ENCODE peak calls at places on chromosomes 16 and 17, in nine cellular contexts. J is upper lobe of right lung; F is effector memory CD8-positive, alpha-beta T cell; U is T-helper 9 cell; W is DMS79; Z is NCI-H1048; K is NCI-H69; V is GM13977; I is left ventricle myocardium inferior. R is an unnamed sample.

GRCh38 chr17:78706271-78706915 is 75.7 kb downstream of the CYTH1 start:
- DNase-seq in U (no peak), J (no peak), K (no peak), F (no peak), Z (no peak), W (no peak), V (peak; percentile 78), I (no peak), R (no peak)

GRCh38 chr17:17882182-17882581 is 45.4 kb upstream of the SREBF1 start:
- DNase-seq in J (no peak), Z (no peak), U (no peak), W (no peak), I (no peak), V (no peak), F (no peak), K (no peak), R (no peak)

GRCh38 chr17:27417596-27418365 is 38.5 kb upstream of the KSR1 start:
- DNase-seq in K (no peak), U (no peak), J (peak; percentile 43), Z (no peak), F (no peak), V (no peak), I (no peak), W (no peak), R (no peak)

GRCh38 chr16:12119037-12119436 is 142.5 kb downstream of the SNX29 start:
- DNase-seq in J (peak; percentile 12), U (no peak), K (no peak), V (no peak), I (no peak), W (no peak), Z (no peak), F (no peak), R (no peak)

GRCh38 chr17:42266918-42267766 is 9.0 kb downstream of the STAT5B start:
- DNase-seq in W (no peak), Z (no peak), F (peak; percentile 60), I (no peak), J (no peak), U (peak; percentile 32), K (no peak), V (no peak), R (no peak)

GRCh38 chr16:86836503-86837125 is 258.3 kb downstream of the FOXL1 start:
- DNase-seq in K (no peak), U (no peak), Z (no peak), W (no peak), F (no peak), V (no peak), J (no peak), I (no peak), R (no peak)

GRCh38 chr16:25109643-25110042 is 1.9 kb upstream of the LCMT1 start:
- DNase-seq in W (no peak), I (no peak), J (no peak), K (peak; percentile 25), U (no peak), Z (no peak), F (no peak), V (no peak), R (no peak)

GRCh38 chr17:78583091-78583490 is 5.9 kb upstream of the DNAH17 start:
- DNase-seq in F (no peak), J (no peak), V (no peak), Z (no peak), K (no peak), U (no peak), I (no peak), W (no peak), R (peak; percentile 52)

GRCh38 chr17:76700627-76701470 is 9.9 kb downstream of the MXRA7 start:
- DNase-seq in V (no peak), J (no peak), U (no peak), I (peak; percentile 76), Z (no peak), F (no peak), K (no peak), W (no peak), R (no peak)

GRCh38 chr16:21524068-21524751 is 75.2 kb upstream of the METTL9 start:
- DNase-seq in F (no peak), U (no peak), J (no peak), Z (no peak), V (no peak), W (no peak), I (no peak), K (peak; percentile 14), R (no peak)

GRCh38 chr16:10225653-10226052 is 43.4 kb upstream of the GRIN2A start:
- DNase-seq in J (no peak), U (no peak), K (no peak), I (no peak), F (no peak), W (no peak), V (no peak), Z (no peak), R (no peak)

GRCh38 chr17:82985973-82986372 is 93.4 kb upstream of the METRNL start:
- DNase-seq in V (no peak), U (peak; percentile 47), F (peak; percentile 60), I (no peak), J (peak; percentile 67), Z (no peak), K (peak; percentile 22), W (peak; percentile 41), R (no peak)

GRCh38 chr17:39283896-39284295 is 58.2 kb upstream of the STAC2 start:
- DNase-seq in I (no peak), F (no peak), K (no peak), Z (no peak), U (no peak), J (no peak), W (no peak), V (no peak), R (no peak)

GRCh38 chr17:58316260-58316960 is 12.2 kb downstream of the TSPOAP1 start:
- DNase-seq in U (no peak), I (no peak), W (no peak), K (peak; percentile 72), J (peak; percentile 53), V (no peak), F (no peak), Z (no peak), R (no peak)

GRCh38 chr17:62966426-62967110 is 533 bp downstream of the TANC2 start:
- DNase-seq in U (peak; percentile 63), W (no peak), K (peak; percentile 40), I (peak; percentile 64), V (peak; percentile 32), Z (no peak), J (peak; percentile 75), F (no peak), R (peak; percentile 44)

GRCh38 chr16:88634141-88634993 is 4.0 kb upstream of the IL17C start:
- DNase-seq in I (peak; percentile 52), Z (no peak), V (peak; percentile 87), W (no peak), U (peak; percentile 50), J (peak; percentile 89), F (peak; percentile 62), K (no peak), R (no peak)

GRCh38 chr17:37756060-37756459 is 11.2 kb upstream of the HNF1B start:
- DNase-seq in K (no peak), V (no peak), F (no peak), U (no peak), W (no peak), Z (no peak), I (no peak), J (no peak), R (no peak)

GRCh38 chr16:82033006-82033405 is 2.0 kb upstream of the HSD17B2 start:
- DNase-seq in J (peak; percentile 71), I (no peak), U (no peak), K (peak; percentile 69), Z (no peak), W (peak; percentile 31), F (no peak), V (no peak), R (no peak)

GRCh38 chr16:28303132-28303531 is 10.8 kb downstream of the SBK1 start:
- DNase-seq in U (no peak), F (no peak), I (no peak), W (no peak), V (no peak), Z (no peak), K (no peak), J (no peak), R (no peak)

GRCh38 chr16:4435668-4436067 is 10.0 kb downstream of the DNAJA3 start:
- DNase-seq in V (no peak), Z (no peak), J (no peak), F (no peak), K (no peak), U (no peak), I (no peak), W (no peak), R (no peak)

GRCh38 chr17:76262732-76263344 is 2.3 kb upstream of the UBALD2 start:
- DNase-seq in U (no peak), W (no peak), K (peak; percentile 92), V (peak; percentile 65), F (no peak), Z (no peak), I (no peak), J (no peak), R (no peak)

GRCh38 chr16:29675811-29676643 is 3.0 kb upstream of the QPRT start:
- DNase-seq in W (no peak), I (no peak), Z (no peak), F (no peak), J (no peak), V (peak; percentile 45), U (no peak), K (peak; percentile 51), R (peak; percentile 63)

GRCh38 chr16:27405546-27406451 is 3.8 kb downstream of the IL21R start:
- DNase-seq in K (no peak), Z (no peak), U (peak; percentile 27), F (no peak), W (no peak), V (no peak), I (no peak), J (no peak), R (no peak)

GRCh38 chr16:69316595-69317034 is 5.5 kb downstream of the VPS4A start:
- DNase-seq in F (no peak), W (no peak), K (no peak), J (no peak), U (no peak), I (no peak), Z (no peak), V (no peak), R (no peak)

GRCh38 chr17:13638855-13639458 is 37.2 kb upstream of the HS3ST3A1 start:
- DNase-seq in Z (no peak), J (no peak), F (no peak), U (no peak), I (no peak), V (no peak), K (no peak), W (no peak), R (no peak)

GRCh38 chr17:10384175-10384574 is 11.4 kb upstream of the MYH13 start:
- DNase-seq in J (no peak), Z (no peak), F (no peak), K (no peak), I (no peak), W (no peak), U (no peak), V (no peak), R (no peak)

GRCh38 chr16:87543436-87544191 is 50.8 kb upstream of the ZCCHC14 start:
- DNase-seq in K (no peak), Z (no peak), J (no peak), W (no peak), F (no peak), I (no peak), V (no peak), U (no peak), R (no peak)

GRCh38 chr16:56222482-56222997 is 31.3 kb downstream of the GNAO1 start:
- DNase-seq in U (no peak), F (no peak), V (no peak), Z (no peak), K (no peak), I (no peak), W (no peak), J (no peak), R (no peak)

GRCh38 chr17:17175917-17176316 is 30.2 kb downstream of the PLD6 start:
- DNase-seq in W (no peak), I (no peak), U (no peak), J (no peak), K (no peak), Z (no peak), F (no peak), V (no peak), R (no peak)

GRCh38 chr17:78022425-78022824 is 63.9 kb downstream of the TNRC6C start:
- DNase-seq in J (no peak), F (no peak), U (no peak), I (no peak), Z (no peak), W (no peak), V (no peak), K (no peak), R (no peak)

GRCh38 chr16:30743690-30744089 is 4.5 kb upstream of the PHKG2 start:
- DNase-seq in Z (no peak), U (no peak), V (no peak), F (no peak), J (no peak), I (peak; percentile 55), K (no peak), W (no peak), R (no peak)